ENCODE peak calls at places on chromosomes 11 and 22, in seven cellular contexts. S is PC-3, U is H1, J is osteoblast, T is ovary, V is pancreas, Z is cardiac muscle cell. D is an unnamed sample. For H3K4me1, the result is how much of the 10 kb centered on the place peaks cover.

GRCh38 chr22:46002757-46003270 is 25.9 kb upstream of the WNT7B start:
- DNase-seq in J (peak), V (peak), Z (no peak), U (no peak), S (peak), T (no peak), D (no peak)

GRCh38 chr11:73229321-73230275 is 11.5 kb downstream of the P2RY2 start:
- DNase-seq in V (no peak), J (peak), Z (no peak), S (no peak), U (no peak), T (no peak), D (no peak)

GRCh38 chr11:10381730-10382129 is 73.3 kb upstream of the AMPD3 start:
- DNase-seq in U (no peak), J (no peak), V (no peak), Z (peak), S (no peak), T (no peak), D (no peak)

GRCh38 chr11:134120143-134120850 is 51.4 kb downstream of the JAM3 start:
- DNase-seq in U (no peak), Z (peak), V (no peak), T (peak), S (no peak), J (peak), D (no peak)

GRCh38 chr11:101327908-101328307 is 198.3 kb upstream of the PGR start:
- DNase-seq in U (no peak), S (peak), T (no peak), V (no peak), Z (peak), J (no peak), D (no peak)

GRCh38 chr22:35860087-35860733 is 142.5 kb downstream of the APOL5 start:
- DNase-seq in S (no peak), V (no peak), J (no peak), T (no peak), Z (no peak), U (no peak), D (no peak)

GRCh38 chr11:75625970-75626691 is 42.7 kb downstream of the MAP6 start:
- DNase-seq in Z (peak), J (peak), T (no peak), S (peak), V (no peak), U (no peak), D (peak)

GRCh38 chr11:108895579-108896480 is 231.0 kb downstream of the DDX10 start:
- DNase-seq in V (no peak), Z (peak), S (peak), U (no peak), T (no peak), J (no peak), D (no peak)

GRCh38 chr11:124194696-124195418 is 11.7 kb downstream of the OR10D3 start:
- DNase-seq in T (no peak), J (peak), Z (peak), S (peak), U (peak), V (no peak), D (peak)

GRCh38 chr22:17872491-17872890 is 98.2 kb upstream of the BID start:
- DNase-seq in V (no peak), S (peak), T (no peak), U (no peak), J (no peak), Z (no peak), D (no peak)

GRCh38 chr22:37797874-37798500 is 9.7 kb upstream of the GCAT start:
- DNase-seq in Z (no peak), V (no peak), S (no peak), T (no peak), J (peak), U (no peak), D (no peak)

GRCh38 chr22:45757068-45757467 is 85.4 kb downstream of the ATXN10 start:
- DNase-seq in J (no peak), T (peak), S (no peak), U (peak), Z (peak), V (peak), D (peak)

GRCh38 chr11:795638-796564 is 2.2 kb downstream of the SLC25A22 start:
- DNase-seq in S (peak), V (peak), U (no peak), J (peak), T (peak), Z (peak), D (peak)

GRCh38 chr11:86790073-86790727 is 10.1 kb upstream of the PRSS23 start:
- DNase-seq in J (no peak), T (no peak), U (no peak), Z (no peak), S (peak), V (no peak), D (no peak)

GRCh38 chr22:28670691-28671261 is 8.9 kb downstream of the TTC28 start:
- DNase-seq in S (peak), Z (no peak), J (no peak), T (no peak), V (peak), U (no peak), D (no peak)

GRCh38 chr22:28833276-28833923 is 33.0 kb upstream of the XBP1 start:
- DNase-seq in U (no peak), S (no peak), V (no peak), Z (no peak), J (no peak), T (no peak), D (no peak)

GRCh38 chr11:68889948-68890446 is 13.6 kb downstream of the MRPL21 start:
- DNase-seq in U (peak), V (no peak), Z (peak), S (no peak), T (peak), J (peak), D (no peak)

GRCh38 chr11:77096591-77097019 is 6.0 kb upstream of the OMP start:
- DNase-seq in T (peak), J (peak), S (no peak), V (peak), U (no peak), Z (no peak), D (no peak)

GRCh38 chr11:46200537-46201281 is 76.8 kb upstream of the CREB3L1 start:
- DNase-seq in T (no peak), U (peak), J (peak), Z (no peak), V (no peak), S (peak), D (no peak)

GRCh38 chr11:15483205-15483604 is 368.5 kb downstream of the INSC start:
- DNase-seq in S (no peak), J (no peak), V (no peak), Z (no peak), U (no peak), T (no peak), D (no peak)

GRCh38 chr11:83070044-83070877 is 1.4 kb downstream of the RAB30 start:
- DNase-seq in U (no peak), Z (peak), S (peak), V (no peak), T (no peak), J (peak), D (peak)

GRCh38 chr22:50247748-50248147 is 2.9 kb upstream of the TUBGCP6 start:
- DNase-seq in J (peak), Z (peak), V (peak), S (peak), T (peak), U (peak), D (no peak)

GRCh38 chr11:69002743-69003231 is 10.3 kb downstream of the MRGPRF start:
- DNase-seq in S (no peak), V (no peak), Z (no peak), U (no peak), T (no peak), J (peak), D (no peak)

GRCh38 chr11:119641991-119642745 is 86.8 kb downstream of the NECTIN1 start:
- DNase-seq in J (peak), S (peak), T (no peak), V (no peak), U (no peak), Z (peak), D (no peak)

GRCh38 chr11:19519912-19520641 is 192.6 kb upstream of the NAV2 start:
- DNase-seq in J (no peak), S (no peak), U (no peak), Z (peak), V (no peak), T (no peak), D (no peak)

GRCh38 chr22:17896552-17896951 is 122.3 kb upstream of the BID start:
- DNase-seq in J (no peak), T (no peak), S (no peak), U (peak), V (peak), Z (peak), D (no peak)

GRCh38 chr11:67160045-67160444 is 41.0 kb downstream of the KDM2A start:
- DNase-seq in T (no peak), V (no peak), Z (no peak), S (no peak), J (no peak), U (no peak), D (no peak)

GRCh38 chr11:60367009-60367408 is 11.3 kb upstream of the MS4A7 start:
- DNase-seq in J (no peak), Z (no peak), T (no peak), V (no peak), S (no peak), U (no peak), D (no peak)

GRCh38 chr11:35009191-35009940 is 92.9 kb downstream of the PDHX start:
- DNase-seq in V (no peak), S (peak), U (no peak), Z (peak), J (peak), T (no peak), D (peak)

GRCh38 chr22:42585096-42585495 is 29.6 kb downstream of the POLDIP3 start:
- DNase-seq in U (no peak), Z (no peak), J (no peak), V (no peak), T (no peak), S (no peak), D (no peak)
- TF ChIP-seq CTCF in U (no peak), Z (no peak), J (no peak), V (no peak), T (no peak), S (no peak), D (no peak)

GRCh38 chr22:30290318-30290678 is 993 bp upstream of the CASTOR1 start:
- DNase-seq in V (no peak), U (no peak), T (peak), J (peak), Z (no peak), S (no peak), D (no peak)
- H3K4me3 ChIP-seq in V (no peak), U (peak), T (no peak), J (peak), Z (no peak), S (no peak), D (no peak)

GRCh38 chr11:125452125-125452470 is 44.0 kb downstream of the FEZ1 start:
- DNase-seq in J (no peak), T (no peak), V (no peak), S (no peak), Z (no peak), U (peak), D (no peak)
- H3K4me1 ChIP-seq in J (under half), T (under half), V (under half), S (under half), Z (under half), U (under half), D (under half)

GRCh38 chr22:24178502-24179440 is 2.5 kb upstream of the SUSD2 start:
- DNase-seq in U (peak), V (no peak), J (peak), S (no peak), T (peak), Z (no peak), D (no peak)
- TF ChIP-seq CTCF in U (peak), V (no peak), J (peak), S (peak), T (no peak), Z (peak), D (no peak)

GRCh38 chr22:10778296-10778814 is 4749.6 kb upstream of the OR11H1 start:
- DNase-seq in Z (no peak), V (no peak), T (no peak), J (peak), S (no peak), U (no peak), D (no peak)
- H3K4me3 ChIP-seq in Z (no peak), V (no peak), T (no peak), J (no peak), S (no peak), U (no peak), D (no peak)

GRCh38 chr11:94144664-94145063 is 16.0 kb downstream of the PANX1 start:
- DNase-seq in V (no peak), U (no peak), T (no peak), Z (no peak), S (no peak), J (no peak), D (no peak)
- H3K4me1 ChIP-seq in V (under half), U (under half), T (under half), Z (under half), S (half or more), J (under half), D (under half)

GRCh38 chr11:62506413-62506940 is 40.1 kb downstream of the AHNAK start:
- DNase-seq in J (no peak), V (no peak), T (no peak), S (no peak), U (no peak), Z (no peak), D (no peak)

GRCh38 chr11:62505112-62505783 is 41.4 kb downstream of the AHNAK start:
- DNase-seq in V (no peak), U (peak), J (no peak), T (no peak), S (no peak), Z (peak), D (no peak)

GRCh38 chr11:62505784-62506145 is 40.8 kb downstream of the AHNAK start:
- DNase-seq in Z (peak), T (no peak), S (no peak), U (no peak), V (no peak), J (no peak), D (no peak)

GRCh38 chr11:62507023-62507422 is 39.6 kb downstream of the AHNAK start:
- DNase-seq in Z (no peak), J (no peak), S (no peak), V (no peak), U (no peak), T (no peak), D (no peak)

DNA sequence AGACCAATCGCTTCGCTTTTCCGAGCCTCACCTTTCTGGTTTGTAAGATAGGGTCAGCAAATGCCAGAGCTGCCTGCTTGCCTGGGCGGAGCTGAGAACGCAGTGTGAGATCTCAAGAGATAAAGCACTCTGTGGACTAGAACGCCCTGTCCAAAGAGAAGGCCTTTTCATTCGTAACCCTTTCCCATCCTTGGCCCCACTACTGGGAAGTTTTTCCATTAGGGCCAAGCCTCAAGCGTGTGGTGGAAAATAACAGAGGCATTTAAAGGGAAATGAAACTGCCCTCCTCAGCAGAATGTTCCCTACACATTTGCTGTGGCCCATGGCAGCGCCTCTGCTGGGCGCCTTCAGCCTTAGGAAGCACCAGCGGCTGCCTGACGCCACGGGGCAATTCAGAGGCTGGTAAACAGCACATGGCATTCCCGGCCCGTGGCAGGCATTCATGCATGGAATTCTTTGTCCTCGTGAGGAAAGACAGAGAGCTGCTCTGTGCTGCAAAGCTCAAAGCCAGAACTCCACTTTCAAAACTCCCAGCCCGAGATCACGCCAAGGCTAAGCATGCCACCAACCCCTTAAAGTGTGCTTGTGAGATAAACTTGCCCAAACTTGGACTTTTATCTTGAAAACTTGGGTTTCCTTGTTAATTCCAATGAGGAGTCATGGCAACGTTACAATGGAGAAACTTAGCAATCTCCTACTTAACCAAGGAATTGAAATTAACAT is 38.1 kb downstream of the AHNAK start:
- DNase-seq in S (peak), U (peak), T (no peak), J (peak), V (peak), Z (peak), D (peak)
- TF ChIP-seq CTCF in S (peak), U (peak), T (no peak), J (peak), V (peak), Z (peak), D (peak)

GRCh38 chr11:85750646-85751045 is 60.3 kb downstream of the SYTL2 start:
- DNase-seq in V (no peak), S (no peak), Z (no peak), T (no peak), J (no peak), U (no peak), D (no peak)
- H3K4me3 ChIP-seq in V (no peak), S (no peak), Z (no peak), T (no peak), J (no peak), U (no peak), D (no peak)